ENCODE peak calls at places on chromosomes 12 and 14, in seven cellular contexts. A is transverse colon; S is AG10803; G is nephron progenitor cell; W is sigmoid colon; I is testis; N is CD4-positive, alpha-beta T cell. Q is an unnamed sample.

GRCh38 chr14:60648169-60648933 is 926 bp downstream of the SIX1 start:
- DNase-seq in W (no peak), S (peak), I (no peak), G (peak), A (no peak), N (no peak), Q (no peak)

GRCh38 chr12:48350249-48351021 is at the start of gene ZNF641:
- DNase-seq in A (peak), W (peak), S (peak), N (peak), G (peak), I (peak), Q (no peak)

GRCh38 chr12:113601656-113602263 is 130.1 kb upstream of the LHX5 start:
- DNase-seq in S (no peak), I (no peak), A (no peak), G (peak), N (no peak), W (no peak), Q (no peak)

GRCh38 chr12:6430124-6430989 is 14.4 kb upstream of the CD27 start:
- DNase-seq in W (peak), S (peak), G (no peak), N (no peak), I (peak), A (peak), Q (peak)

GRCh38 chr14:20631821-20632389 is 9.6 kb downstream of the OR6S1 start:
- DNase-seq in N (no peak), S (peak), A (peak), W (peak), I (peak), G (peak), Q (no peak)

GRCh38 chr12:12476836-12477531 is 85.7 kb downstream of the DUSP16 start:
- DNase-seq in W (no peak), I (no peak), G (no peak), S (no peak), N (no peak), A (no peak), Q (no peak)

GRCh38 chr14:72766296-72766695 is 127.6 kb downstream of the DPF3 start:
- DNase-seq in N (no peak), G (no peak), W (no peak), I (no peak), S (no peak), A (no peak), Q (no peak)

GRCh38 chr12:93125126-93125525 is 196.0 kb upstream of the EEA1 start:
- DNase-seq in W (no peak), G (no peak), N (no peak), S (no peak), I (no peak), A (no peak), Q (no peak)

GRCh38 chr12:9405861-9406563 is 197.8 kb upstream of the PZP start:
- DNase-seq in A (no peak), G (no peak), N (no peak), W (no peak), I (no peak), S (no peak), Q (no peak)

GRCh38 chr12:32947203-32947795 is 50.7 kb upstream of the PKP2 start:
- DNase-seq in A (no peak), W (no peak), N (no peak), I (no peak), S (no peak), G (no peak), Q (peak)

GRCh38 chr14:20803221-20803620 is 577 bp upstream of the RNASE1 start:
- DNase-seq in S (no peak), I (peak), A (no peak), N (no peak), W (no peak), G (no peak), Q (no peak)

GRCh38 chr14:80664576-80664975 is 277.0 kb downstream of the CEP128 start:
- DNase-seq in A (no peak), S (no peak), N (no peak), G (no peak), I (no peak), W (no peak), Q (no peak)

GRCh38 chr14:30114051-30114450 is 186.4 kb upstream of the PRKD1 start:
- DNase-seq in N (no peak), G (no peak), I (no peak), A (no peak), S (peak), W (no peak), Q (no peak)

GRCh38 chr14:69005432-69006148 is 26.5 kb upstream of the ACTN1 start:
- DNase-seq in A (peak), W (peak), S (peak), N (no peak), G (no peak), I (no peak), Q (peak)

GRCh38 chr14:21382886-21383847 is 652 bp downstream of the SUPT16H start:
- DNase-seq in N (peak), I (peak), G (peak), S (peak), W (peak), A (peak), Q (peak)

GRCh38 chr14:66696326-66696725 is 188.4 kb downstream of the GPHN start:
- DNase-seq in A (no peak), G (no peak), I (no peak), S (no peak), N (no peak), W (no peak), Q (no peak)

GRCh38 chr14:32027255-32027939 is 49.7 kb upstream of the ARHGAP5 start:
- DNase-seq in G (no peak), S (peak), I (no peak), W (no peak), N (no peak), A (no peak), Q (no peak)

GRCh38 chr14:36647827-36648753 is 13.6 kb upstream of the PAX9 start:
- DNase-seq in N (no peak), A (no peak), I (peak), G (peak), W (no peak), S (peak), Q (peak)

DNA sequence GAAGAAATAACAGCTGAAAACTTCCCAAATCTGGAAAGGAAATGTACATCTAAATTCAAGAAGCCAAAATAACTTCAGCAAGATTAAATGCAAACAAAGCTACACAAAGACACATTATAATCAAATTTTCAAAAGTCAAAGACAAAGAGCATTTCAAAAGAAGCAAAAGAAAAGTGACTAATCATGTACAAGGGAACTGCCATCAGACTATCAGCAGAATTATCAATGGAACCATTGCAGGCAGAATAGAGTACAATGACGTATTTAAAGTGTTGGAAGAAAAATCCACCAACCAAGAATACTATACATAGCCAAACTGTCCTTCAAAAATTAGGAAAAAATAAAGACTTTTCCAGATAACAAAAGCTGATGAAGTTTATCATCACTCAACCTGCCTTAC is 147.5 kb downstream of the NELL2 start:
- DNase-seq in G (no peak), I (no peak), W (no peak), N (no peak), A (no peak), S (no peak), Q (no peak)
- TF ChIP-seq CTCF in G (no peak), I (no peak), W (no peak), N (no peak), A (no peak), S (no peak), Q (no peak)

DNA sequence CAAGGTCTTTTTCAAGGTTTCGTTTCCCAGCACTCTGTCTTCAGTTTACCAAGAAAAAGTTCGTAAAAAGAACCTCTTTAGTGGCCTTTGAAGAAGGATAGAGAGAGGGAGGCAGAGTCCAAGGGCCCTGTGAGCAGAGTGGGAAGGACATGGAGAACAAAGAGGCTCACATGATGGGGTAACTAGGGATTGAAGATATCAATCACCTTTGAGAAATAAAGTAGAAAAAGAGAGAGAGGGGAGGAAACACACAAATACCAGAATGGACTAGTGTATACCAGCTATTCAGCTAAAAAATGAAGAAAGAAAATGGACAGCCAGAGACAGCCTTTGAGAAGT is 82.3 kb downstream of the SPTSSA start:
- DNase-seq in I (no peak), G (no peak), S (no peak), A (no peak), N (no peak), W (no peak), Q (no peak)
- TF ChIP-seq CTCF in I (no peak), G (no peak), S (no peak), A (no peak), N (no peak), W (no peak), Q (no peak)

GRCh38 chr14:99408286-99408970 is 72.2 kb downstream of the SETD3 start:
- DNase-seq in S (no peak), G (no peak), N (no peak), I (no peak), A (no peak), W (peak), Q (no peak)

GRCh38 chr14:99407416-99407815 is 73.2 kb downstream of the SETD3 start:
- DNase-seq in I (no peak), S (no peak), A (no peak), G (no peak), W (peak), N (no peak), Q (no peak)

GRCh38 chr14:99410019-99410418 is 70.6 kb downstream of the SETD3 start:
- DNase-seq in N (no peak), W (peak), S (no peak), A (no peak), I (no peak), G (no peak), Q (no peak)

GRCh38 chr14:99412122-99413061 is 68.3 kb downstream of the SETD3 start:
- DNase-seq in I (no peak), N (no peak), A (no peak), S (peak), W (no peak), G (no peak), Q (no peak)

GRCh38 chr14:99408971-99409289 is 71.7 kb downstream of the SETD3 start:
- DNase-seq in A (no peak), N (no peak), S (no peak), W (peak), G (no peak), I (no peak), Q (no peak)
- TF ChIP-seq CTCF in A (no peak), N (no peak), S (no peak), W (no peak), G (no peak), I (no peak), Q (no peak)

DNA sequence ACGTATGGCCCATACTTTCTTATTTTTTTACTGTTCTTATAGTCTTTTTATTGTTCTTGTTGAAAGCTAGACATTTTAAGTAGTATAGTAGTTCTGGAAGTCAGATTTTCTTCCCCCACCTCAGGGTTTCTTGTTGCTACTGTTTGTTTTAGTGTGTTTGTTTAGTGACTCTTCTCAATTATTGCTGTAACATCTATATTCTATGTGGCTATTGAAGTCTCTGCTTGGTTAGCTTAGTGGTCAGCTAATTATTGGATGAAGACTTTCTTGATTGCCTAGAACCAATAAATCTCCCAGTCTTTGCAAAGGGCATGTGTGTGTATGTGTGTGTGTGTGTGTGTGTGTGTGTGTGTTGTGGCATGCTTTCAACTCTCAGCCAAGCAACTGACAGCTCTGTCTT is 34.3 kb upstream of the UNC79 start:
- DNase-seq in N (no peak), S (no peak), I (no peak), G (no peak), W (no peak), A (no peak), Q (no peak)
- TF ChIP-seq CTCF in N (no peak), S (no peak), I (no peak), G (no peak), W (no peak), A (no peak), Q (no peak)

GRCh38 chr12:76085159-76085868 is 829 bp upstream of the NAP1L1 start:
- DNase-seq in S (no peak), W (no peak), N (no peak), I (peak), G (no peak), A (no peak), Q (no peak)
- TF ChIP-seq CTCF in S (peak), W (no peak), N (peak), I (no peak), G (no peak), A (no peak), Q (peak)